ENCODE peak calls at places on chromosome 10, in five cellular contexts. F is neural progenitor cell, I is IMR-90, X is keratinocyte, O is fibroblast of lung. J is an unnamed sample.

GRCh38 chr10:102004376-102004775 is 51.6 kb downstream of the ARMH3 start:
- DNase-seq in F (no peak), I (peak; percentile 77), X (no peak), O (peak; percentile 66), J (no peak)

GRCh38 chr10:43131906-43132305 is 6.3 kb upstream of the CSGALNACT2 start:
- DNase-seq in F (no peak), I (no peak), X (no peak), O (no peak), J (no peak)

GRCh38 chr10:121459765-121460453 is 138.3 kb downstream of the FGFR2 start:
- DNase-seq in F (no peak), I (no peak), X (no peak), O (peak; percentile 86), J (no peak)

GRCh38 chr10:61778137-61778536 is 115.4 kb downstream of the CABCOCO1 start:
- DNase-seq in F (no peak), I (no peak), X (no peak), O (no peak), J (no peak)

GRCh38 chr10:33398796-33399195 is 64.3 kb upstream of the NRP1 start:
- DNase-seq in F (no peak), I (no peak), X (no peak), O (no peak), J (no peak)

GRCh38 chr10:112265745-112266144 is 17.5 kb upstream of the TECTB start:
- DNase-seq in F (no peak), I (peak; percentile 5), X (no peak), O (no peak), J (no peak)

GRCh38 chr10:94358480-94358879 is 4.3 kb downstream of the NOC3L start:
- DNase-seq in F (no peak), I (peak; percentile 96), X (no peak), O (peak; percentile 96), J (no peak)

GRCh38 chr10:133453516-133454203 is at the start of gene SCART1:
- DNase-seq in F (no peak), I (no peak), X (no peak), O (no peak), J (no peak)

GRCh38 chr10:132689721-132690360 is 96.1 kb downstream of the NKX6-2 start:
- DNase-seq in F (no peak), I (no peak), X (no peak), O (no peak), J (no peak)

GRCh38 chr10:24762161-24762924 is 38.7 kb upstream of the ARHGAP21 start:
- DNase-seq in F (no peak), I (no peak), X (no peak), O (peak; percentile 47), J (no peak)

GRCh38 chr10:14158575-14158974 is 172.1 kb downstream of the FRMD4A start:
- DNase-seq in F (no peak), I (no peak), X (no peak), O (no peak), J (no peak)

GRCh38 chr10:91006001-91006751 is 85.3 kb upstream of the ANKRD1 start:
- DNase-seq in F (peak; percentile 49), I (peak; percentile 79), X (peak; percentile 1), O (peak; percentile 73), J (peak; percentile 76)

GRCh38 chr10:122149607-122150505 is 121.2 kb upstream of the BTBD16 start:
- DNase-seq in F (no peak), I (no peak), X (no peak), O (no peak), J (no peak)

GRCh38 chr10:70309661-70310060 is 25.9 kb upstream of the NPFFR1 start:
- DNase-seq in F (no peak), I (no peak), X (no peak), O (no peak), J (no peak)

GRCh38 chr10:31697271-31698168 is 231.1 kb downstream of the ARHGAP12 start:
- DNase-seq in F (no peak), I (peak; percentile 85), X (no peak), O (peak; percentile 86), J (no peak)

GRCh38 chr10:95540514-95541052 is 20.6 kb downstream of the SORBS1 start:
- DNase-seq in F (no peak), I (no peak), X (no peak), O (no peak), J (no peak)

GRCh38 chr10:3452234-3452633 is 279.7 kb upstream of the PITRM1 start:
- DNase-seq in F (peak; percentile 34), I (peak; percentile 97), X (no peak), O (peak; percentile 98), J (no peak)
- TF ChIP-seq CTCF in F (no peak), I (peak; percentile 68), X (peak; percentile 14), O (peak; percentile 64), J (peak; percentile 6)

GRCh38 chr10:104351067-104351681 is 2.5 kb upstream of the CFAP58 start:
- DNase-seq in F (no peak), I (peak; percentile 75), X (no peak), O (peak; percentile 84), J (no peak)
- H3K4me2 ChIP-seq in F (no peak overlapping the region), I (no peak overlapping the region), X (peak overlapping the region; percentile 42), O (no peak overlapping the region), J (no peak overlapping the region)

GRCh38 chr10:3636356-3637181 is 148.4 kb downstream of the KLF6 start:
- DNase-seq in F (no peak), I (no peak), X (peak; percentile 42), O (peak; percentile 83), J (no peak)
- H3K4me3 ChIP-seq in F (no peak overlapping the region), I (no peak overlapping the region), X (no peak overlapping the region), O (no peak overlapping the region), J (no peak overlapping the region)

DNA sequence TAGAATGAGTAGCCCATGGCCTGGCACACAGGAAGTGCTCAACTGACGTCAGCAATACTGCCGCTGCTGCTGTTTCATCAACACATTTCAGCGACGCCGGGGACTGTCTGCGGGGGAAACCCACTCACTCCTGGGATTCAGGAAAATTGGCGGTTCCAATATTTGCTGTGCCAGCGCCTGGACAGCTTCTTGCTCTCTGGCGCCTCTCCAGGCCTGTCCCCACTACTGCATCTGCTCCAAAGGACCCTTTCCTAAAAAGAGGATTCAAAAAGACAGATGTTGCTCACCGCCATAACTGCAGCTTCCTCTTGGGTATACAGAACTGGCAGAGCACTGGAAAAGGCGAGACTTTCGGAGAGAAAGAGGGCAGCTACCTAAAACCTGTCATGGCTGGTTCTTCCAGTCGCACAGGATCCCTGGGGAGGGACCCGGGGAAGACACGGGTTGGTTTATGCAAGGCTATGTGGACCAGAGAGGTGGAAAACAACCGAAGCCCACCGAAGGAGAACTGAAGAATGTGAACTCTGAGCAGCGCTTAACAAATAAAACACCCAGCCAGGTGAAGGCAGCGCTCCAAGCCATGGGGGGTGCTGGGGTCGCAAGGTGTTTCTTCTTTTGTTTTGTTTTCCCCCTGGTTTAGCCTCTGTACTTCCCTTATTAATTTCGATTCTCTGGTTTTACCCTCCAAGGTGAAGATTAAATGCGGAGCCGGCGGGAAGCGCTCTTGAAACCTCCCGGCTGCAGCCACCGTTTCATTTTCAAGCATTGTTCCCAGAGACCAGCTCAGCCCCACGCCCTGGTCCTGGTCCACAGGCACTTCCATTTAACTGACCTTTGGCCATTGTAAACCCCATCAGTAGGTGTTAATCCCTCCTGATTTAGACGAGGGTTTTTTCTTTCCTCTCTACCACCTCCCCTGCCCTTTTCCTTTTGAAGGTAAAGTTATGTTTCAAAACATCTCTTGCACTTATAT is 39.5 kb upstream of the ENO4 start:
- DNase-seq in F (peak; percentile 62), I (no peak), X (no peak), O (no peak), J (peak; percentile 44)
- TF ChIP-seq CTCF in F (peak; percentile 68), I (peak; percentile 40), X (peak; percentile 30), O (peak; percentile 7), J (peak; percentile 44)